ENCODE peak calls at places on chromosome 2, in six cellular contexts. B is tibial artery; T is neural progenitor cell; D is adrenal gland; P is CD8-positive, alpha-beta memory T cell; S is endothelial cell of umbilical vein. H is an unnamed sample. For H3K4me1, the result is how much of the 10 kb centered on the place peaks cover.

GRCh38 chr2:128781888-128782385 is 463.3 kb upstream of the HS6ST1 start:
- DNase-seq in B (no peak), T (no peak), D (no peak), P (no peak), S (no peak), H (no peak)

GRCh38 chr2:46538393-46538792 is 59.0 kb downstream of the TMEM247 start:
- DNase-seq in B (no peak), T (no peak), D (peak), P (no peak), S (no peak), H (no peak)

GRCh38 chr2:240112914-240113690 is 23.0 kb downstream of the COPS9 start:
- DNase-seq in B (no peak), T (peak), D (no peak), P (no peak), S (no peak), H (no peak)

GRCh38 chr2:51994123-51994788 is 962.3 kb upstream of the NRXN1 start:
- DNase-seq in B (no peak), T (no peak), D (no peak), P (no peak), S (no peak), H (no peak)

GRCh38 chr2:65281626-65282351 is 54.2 kb downstream of the ACTR2 start:
- DNase-seq in B (no peak), T (peak), D (no peak), P (no peak), S (no peak), H (no peak)

GRCh38 chr2:1588051-1588993 is 156.0 kb downstream of the PXDN start:
- DNase-seq in B (peak), T (no peak), D (no peak), P (no peak), S (no peak), H (peak)

GRCh38 chr2:171889808-171890207 is 4.2 kb downstream of the SLC25A12 start:
- DNase-seq in B (no peak), T (no peak), D (no peak), P (no peak), S (no peak), H (no peak)

GRCh38 chr2:203998195-203998804 is 61.7 kb downstream of the ICOS start:
- DNase-seq in B (no peak), T (no peak), D (no peak), P (no peak), S (no peak), H (no peak)

GRCh38 chr2:47682231-47682749 is 100.7 kb upstream of the MSH6 start:
- DNase-seq in B (no peak), T (no peak), D (no peak), P (no peak), S (peak), H (no peak)

GRCh38 chr2:12433641-12433990 is 283.1 kb upstream of the TRIB2 start:
- DNase-seq in B (no peak), T (no peak), D (no peak), P (no peak), S (no peak), H (no peak)

GRCh38 chr2:49210191-49210590 is 55.9 kb upstream of the FSHR start:
- DNase-seq in B (no peak), T (peak), D (no peak), P (no peak), S (no peak), H (no peak)

GRCh38 chr2:203796278-203796677 is 71.3 kb upstream of the CTLA4 start:
- DNase-seq in B (no peak), T (no peak), D (no peak), P (no peak), S (no peak), H (no peak)

GRCh38 chr2:26018184-26018716 is 15.6 kb upstream of the RAB10 start:
- DNase-seq in B (peak), T (peak), D (peak), P (no peak), S (peak), H (peak)

GRCh38 chr2:171807831-171808393 is 86.1 kb downstream of the SLC25A12 start:
- DNase-seq in B (no peak), T (no peak), D (peak), P (no peak), S (peak), H (no peak)

GRCh38 chr2:24919977-24920812 is at the start of gene ADCY3:
- DNase-seq in B (peak), T (peak), D (peak), P (peak), S (no peak), H (peak)

GRCh38 chr2:222878284-222878876 is 17.5 kb downstream of the ACSL3 start:
- DNase-seq in B (no peak), T (no peak), D (no peak), P (no peak), S (no peak), H (no peak)

GRCh38 chr2:85470850-85471800 is 52.6 kb downstream of the SH2D6 start:
- DNase-seq in B (no peak), T (no peak), D (peak), P (no peak), S (peak), H (no peak)

GRCh38 chr2:127101756-127102463 is 5.0 kb downstream of the BIN1 start:
- DNase-seq in B (no peak), T (no peak), D (no peak), P (no peak), S (no peak), H (peak)

GRCh38 chr2:102358496-102358895 is 2.9 kb downstream of the IL18R1 start:
- DNase-seq in B (no peak), T (no peak), D (no peak), P (no peak), S (no peak), H (no peak)

GRCh38 chr2:67626656-67627055 is 229.5 kb downstream of the ETAA1 start:
- DNase-seq in B (no peak), T (peak), D (no peak), P (no peak), S (no peak), H (no peak)

GRCh38 chr2:39069890-39070289 is 51.0 kb downstream of the SOS1 start:
- DNase-seq in B (no peak), T (no peak), D (no peak), P (no peak), S (no peak), H (no peak)

GRCh38 chr2:136023416-136023815 is 38.0 kb upstream of the DARS1 start:
- DNase-seq in B (no peak), T (no peak), D (no peak), P (no peak), S (no peak), H (no peak)

GRCh38 chr2:237746302-237747080 is 52.1 kb upstream of the RBM44 start:
- DNase-seq in B (no peak), T (no peak), D (no peak), P (no peak), S (no peak), H (no peak)

GRCh38 chr2:80300346-80300745 is 4.2 kb downstream of the LRRTM1 start:
- DNase-seq in B (no peak), T (no peak), D (no peak), P (no peak), S (no peak), H (no peak)

GRCh38 chr2:151886235-151886634 is 58.0 kb upstream of the ARL5A start:
- DNase-seq in B (no peak), T (no peak), D (no peak), P (no peak), S (peak), H (no peak)

GRCh38 chr2:2846379-2847130 is 515.5 kb upstream of the MYT1L start:
- DNase-seq in B (no peak), T (no peak), D (no peak), P (no peak), S (no peak), H (no peak)

GRCh38 chr2:10285578-10286198 is 17.0 kb upstream of the HPCAL1 start:
- DNase-seq in B (peak), T (no peak), D (peak), P (no peak), S (peak), H (peak)

GRCh38 chr2:56231361-56231760 is 47.6 kb downstream of the CCDC85A start:
- DNase-seq in B (no peak), T (no peak), D (no peak), P (no peak), S (no peak), H (no peak)

GRCh38 chr2:30178618-30179404 is 32.0 kb downstream of the YPEL5 start:
- DNase-seq in B (no peak), T (no peak), D (peak), P (no peak), S (peak), H (no peak)

GRCh38 chr2:1854747-1855146 is 110.4 kb upstream of the PXDN start:
- DNase-seq in B (no peak), T (peak), D (no peak), P (no peak), S (no peak), H (no peak)

GRCh38 chr2:43087413-43087812 is 139.0 kb downstream of the ZFP36L2 start:
- DNase-seq in B (peak), T (no peak), D (no peak), P (no peak), S (no peak), H (no peak)

GRCh38 chr2:119178811-119179601 is 20.5 kb upstream of the C1QL2 start:
- DNase-seq in B (no peak), T (no peak), D (no peak), P (no peak), S (no peak), H (no peak)

GRCh38 chr2:200687938-200688920 is 102.4 kb downstream of the AOX1 start:
- DNase-seq in B (no peak), T (no peak), D (no peak), P (no peak), S (no peak), H (no peak)

GRCh38 chr2:27887830-27888229 is 2.4 kb downstream of the RBKS start:
- DNase-seq in B (no peak), T (no peak), D (no peak), P (no peak), S (no peak), H (no peak)

GRCh38 chr2:201470821-201471731 is 19.5 kb downstream of the STRADB start:
- DNase-seq in B (no peak), T (peak), D (peak), P (no peak), S (no peak), H (no peak)

GRCh38 chr2:204108301-204108700 is 171.7 kb downstream of the ICOS start:
- DNase-seq in B (no peak), T (peak), D (peak), P (peak), S (peak), H (no peak)

GRCh38 chr2:3462493-3463104 is 56.7 kb downstream of the ADI1 start:
- DNase-seq in B (peak), T (no peak), D (no peak), P (no peak), S (no peak), H (no peak)

GRCh38 chr2:203534486-203535077 is 519 bp downstream of the RAPH1 start:
- DNase-seq in B (peak), T (no peak), D (peak), P (peak), S (no peak), H (no peak)

GRCh38 chr2:42086500-42086953 is 38.7 kb downstream of the PKDCC start:
- DNase-seq in B (no peak), T (peak), D (peak), P (peak), S (peak), H (no peak)

DNA sequence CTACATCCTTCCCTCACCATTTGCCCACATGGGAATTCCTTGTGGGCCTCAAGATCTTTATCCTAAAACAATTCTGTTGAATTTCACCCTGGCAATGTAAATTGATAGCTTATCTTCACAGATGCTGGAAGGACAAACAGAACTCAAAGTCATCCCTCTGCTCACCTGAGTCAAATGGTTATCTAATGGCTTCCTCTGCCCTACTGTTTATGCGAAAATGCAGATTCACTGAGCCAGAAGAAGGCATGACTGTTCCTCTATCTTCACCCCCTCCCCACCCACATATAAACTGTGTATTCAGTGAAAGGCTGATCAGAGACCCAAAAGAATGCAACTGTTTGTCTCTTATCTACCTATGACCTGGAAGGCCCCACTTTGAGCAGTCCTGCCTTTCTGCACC is 43.9 kb upstream of the VWA3B start:
- DNase-seq in B (no peak), T (no peak), D (no peak), P (no peak), S (no peak), H (no peak)
- H3K4me1 ChIP-seq in B (under half), T (under half), D (under half), P (under half), S (under half), H (under half)

DNA sequence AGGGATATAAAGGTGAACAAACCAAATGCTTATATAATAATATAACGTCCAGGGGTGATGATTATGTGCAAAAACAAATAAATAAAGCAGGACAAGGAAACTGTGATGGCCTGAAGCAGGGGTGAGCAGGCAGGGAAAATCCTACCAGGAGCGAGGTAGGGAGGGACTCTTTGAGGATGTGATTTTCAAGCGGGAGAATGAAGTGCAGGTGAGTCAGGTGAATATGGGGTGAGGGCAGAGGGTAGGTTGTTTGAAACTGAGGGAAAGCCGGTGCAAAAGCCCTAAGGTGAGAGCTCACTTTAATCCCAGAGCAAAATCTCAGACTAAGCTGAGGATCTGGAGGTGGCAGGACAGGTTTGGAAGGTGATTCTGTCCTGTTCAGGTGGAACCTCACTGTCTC is 40.7 kb downstream of the CYP26B1 start:
- DNase-seq in B (peak), T (no peak), D (no peak), P (no peak), S (no peak), H (no peak)
- H3K4me3 ChIP-seq in B (no peak), T (no peak), D (no peak), P (no peak), S (no peak), H (no peak)

GRCh38 chr2:8643238-8643995 is 38.4 kb upstream of the ID2 start:
- DNase-seq in B (no peak), T (no peak), D (no peak), P (no peak), S (no peak), H (no peak)

GRCh38 chr2:8643996-8644356 is 37.9 kb upstream of the ID2 start:
- DNase-seq in B (no peak), T (no peak), D (no peak), P (no peak), S (no peak), H (no peak)

GRCh38 chr2:8641516-8641915 is 40.3 kb upstream of the ID2 start:
- DNase-seq in B (no peak), T (no peak), D (no peak), P (no peak), S (no peak), H (peak)

GRCh38 chr2:8640498-8640897 is 41.4 kb upstream of the ID2 start:
- DNase-seq in B (no peak), T (no peak), D (no peak), P (no peak), S (no peak), H (no peak)

GRCh38 chr2:8642332-8643078 is 39.4 kb upstream of the ID2 start:
- DNase-seq in B (no peak), T (peak), D (no peak), P (no peak), S (no peak), H (no peak)
- H3K4me1 ChIP-seq in B (under half), T (under half), D (under half), P (under half), S (under half), H (under half)

GRCh38 chr2:196971574-196972279 is 45.2 kb upstream of the PGAP1 start:
- DNase-seq in B (no peak), T (peak), D (no peak), P (no peak), S (no peak), H (no peak)
- H3K4me3 ChIP-seq in B (no peak), T (no peak), D (no peak), P (no peak), S (no peak), H (no peak)

GRCh38 chr2:53960476-53960875 is 10.3 kb downstream of the PSME4 start:
- DNase-seq in B (no peak), T (no peak), D (no peak), P (no peak), S (no peak), H (no peak)

GRCh38 chr2:53969285-53970094 is 1.3 kb downstream of the PSME4 start:
- DNase-seq in B (no peak), T (no peak), D (no peak), P (no peak), S (peak), H (no peak)

GRCh38 chr2:53964987-53965687 is 5.7 kb downstream of the PSME4 start:
- DNase-seq in B (no peak), T (no peak), D (no peak), P (no peak), S (no peak), H (no peak)

GRCh38 chr2:53970095-53970897 is 497 bp downstream of the PSME4 start:
- DNase-seq in B (peak), T (peak), D (peak), P (peak), S (peak), H (peak)

DNA sequence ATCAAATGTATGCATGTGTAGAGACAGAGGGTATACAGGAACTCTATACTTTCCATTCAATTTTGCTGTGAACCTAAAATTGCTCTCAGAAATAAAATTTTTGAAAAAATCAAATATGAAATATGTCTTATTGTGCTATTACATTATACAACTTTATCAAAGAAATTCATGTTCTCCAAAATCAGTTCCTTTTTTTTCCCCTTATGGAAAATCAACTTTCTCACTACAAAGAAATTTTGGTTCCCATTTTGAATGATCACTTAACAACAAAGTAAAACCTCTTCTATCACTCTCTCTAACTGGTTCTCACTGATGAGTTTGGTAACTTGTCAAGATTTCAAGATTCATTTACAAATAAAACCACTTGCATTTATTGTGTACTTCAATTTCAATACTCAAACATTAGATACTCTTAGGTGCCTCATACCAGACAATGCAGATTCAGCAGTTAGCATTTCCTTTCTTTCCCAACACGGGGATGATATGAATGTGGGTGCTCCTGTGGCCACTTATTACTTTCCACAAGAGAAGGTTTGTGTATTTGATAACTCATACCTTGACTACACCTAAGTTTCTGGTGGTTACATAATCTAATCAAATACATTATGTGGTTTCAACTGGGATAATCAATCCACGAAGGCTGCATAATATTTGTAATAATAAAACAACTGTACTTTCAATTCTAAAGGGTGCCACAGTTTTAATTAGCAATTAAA is 6.4 kb downstream of the PSME4 start:
- DNase-seq in B (no peak), T (no peak), D (no peak), P (no peak), S (peak), H (no peak)
- H3K4me1 ChIP-seq in B (half or more), T (under half), D (under half), P (under half), S (under half), H (under half)

GRCh38 chr2:109032229-109032800 is 43.3 kb upstream of the EDAR start:
- DNase-seq in B (no peak), T (no peak), D (no peak), P (no peak), S (no peak), H (no peak)
- H3K4me3 ChIP-seq in B (peak), T (peak), D (no peak), P (peak), S (peak), H (no peak)